ENCODE peak calls at places on chromosomes 13 and 19, in nine cellular contexts. A, E, R, P, B, F, M, V and X are unnamed samples.

GRCh38 chr19:58350001-58350801 is 3.1 kb downstream of the A1BG start:
- DNase-seq in F (no peak), V (no peak), E (no peak), R (no peak), P (no peak), B (no peak), A (no peak), M (no peak), X (no peak)

GRCh38 chr19:17734146-17734545 is 14.9 kb downstream of the MAP1S start:
- DNase-seq in R (no peak), E (no peak), B (no peak), M (no peak), V (no peak), F (no peak), A (no peak), P (no peak), X (no peak)

GRCh38 chr13:107210216-107211010 is 642.5 kb upstream of the ARGLU1 start:
- DNase-seq in B (no peak), R (no peak), M (no peak), F (no peak), P (no peak), E (peak; percentile 35), V (no peak), A (peak; percentile 49), X (no peak)

GRCh38 chr19:58054792-58055482 is 4.1 kb upstream of the ZNF135 start:
- DNase-seq in P (no peak), R (no peak), M (no peak), F (no peak), V (no peak), A (peak; percentile 12), E (peak; percentile 12), B (no peak), X (peak; percentile 45)

GRCh38 chr13:30323524-30323923 is 16.2 kb upstream of the KATNAL1 start:
- DNase-seq in A (no peak), V (no peak), R (no peak), B (no peak), M (no peak), F (no peak), E (no peak), P (peak; percentile 36), X (no peak)

GRCh38 chr19:56839665-56840451 is 668 bp downstream of the PEG3 start:
- DNase-seq in R (peak; percentile 73), E (peak; percentile 72), V (peak; percentile 55), A (peak; percentile 70), F (no peak), P (peak; percentile 18), B (no peak), M (peak; percentile 97), X (peak; percentile 87)

GRCh38 chr19:55339225-55340143 is at the start of gene KMT5C:
- DNase-seq in A (peak; percentile 100), R (peak; percentile 100), F (peak; percentile 100), M (peak; percentile 100), P (peak; percentile 100), V (peak; percentile 100), E (peak; percentile 100), B (peak; percentile 100), X (peak; percentile 100)

GRCh38 chr19:23957660-23958281 is 43.1 kb downstream of the ZNF726 start:
- DNase-seq in A (peak; percentile 7), F (no peak), P (peak; percentile 27), E (peak; percentile 83), B (no peak), R (peak; percentile 94), M (no peak), V (no peak), X (no peak)

DNA sequence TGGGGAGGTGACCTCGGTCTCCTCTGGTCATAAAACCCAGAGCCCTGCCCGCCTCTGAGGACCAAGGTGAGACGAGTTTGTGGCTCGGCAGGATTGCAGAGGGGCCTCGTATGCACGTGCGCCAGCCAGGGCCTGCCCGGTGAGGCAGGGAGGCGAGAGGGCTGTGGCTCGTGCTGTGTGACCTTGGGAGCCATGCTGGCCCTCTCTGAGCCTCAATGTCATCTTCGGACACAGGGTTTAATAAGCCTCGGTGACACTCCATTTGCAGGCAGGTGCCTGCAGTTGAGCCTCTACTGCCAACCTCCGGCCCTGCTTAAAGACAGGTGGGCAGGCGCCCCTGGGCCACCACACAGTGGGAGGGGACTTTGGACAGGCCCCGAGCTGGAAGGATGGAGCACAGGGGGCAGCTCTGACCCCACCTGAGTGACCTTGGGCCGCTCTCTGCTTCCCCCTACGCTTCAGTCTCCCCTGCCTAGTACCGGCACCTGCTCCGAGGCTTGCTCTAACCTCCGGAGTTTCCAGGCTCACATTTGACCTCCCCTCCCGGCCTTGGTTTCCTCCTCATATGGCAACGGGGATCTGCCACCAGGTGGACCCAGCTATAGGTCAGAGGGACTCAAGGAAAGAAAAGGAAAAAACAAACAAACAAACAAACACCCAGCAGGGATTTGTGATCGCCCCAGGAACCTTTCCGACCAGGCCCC is 3.2 kb downstream of the ZBTB7A start:
- DNase-seq in A (no peak), F (no peak), E (no peak), P (no peak), B (no peak), V (no peak), R (no peak), M (peak; percentile 89), X (no peak)
- TF ChIP-seq CTCF in A (peak; percentile 4), F (peak; percentile 20), E (peak; percentile 28), P (no peak), B (no peak), V (peak; percentile 18), R (peak; percentile 34), M (no peak), X (no peak)

GRCh38 chr13:46994492-46994891 is 97.6 kb upstream of the HTR2A start:
- DNase-seq in M (no peak), P (no peak), E (no peak), B (no peak), V (no peak), F (no peak), A (no peak), R (peak; percentile 71), X (no peak)

GRCh38 chr13:46995874-46996273 is 99.0 kb upstream of the HTR2A start:
- DNase-seq in M (no peak), B (no peak), A (no peak), V (no peak), R (no peak), F (peak; percentile 52), P (no peak), E (no peak), X (no peak)

GRCh38 chr13:46996316-46996715 is 99.5 kb upstream of the HTR2A start:
- DNase-seq in E (no peak), M (no peak), V (no peak), B (no peak), R (no peak), P (no peak), F (peak; percentile 13), A (no peak), X (no peak)

GRCh38 chr13:46992383-46992952 is 95.6 kb upstream of the HTR2A start:
- DNase-seq in A (peak; percentile 46), P (no peak), B (no peak), F (no peak), R (peak; percentile 41), M (no peak), E (peak; percentile 14), V (no peak), X (no peak)
- TF ChIP-seq CTCF in A (peak; percentile 54), P (peak; percentile 20), B (no peak), F (peak; percentile 51), R (peak; percentile 57), M (no peak), E (peak; percentile 68), V (no peak), X (peak; percentile 52)

GRCh38 chr13:113123226-113124150 is 889 bp downstream of the F10 start:
- DNase-seq in B (no peak), V (no peak), A (no peak), M (peak; percentile 82), R (no peak), F (no peak), P (no peak), E (no peak), X (peak; percentile 16)

GRCh38 chr13:113121928-113122420 is 625 bp upstream of the F10 start:
- DNase-seq in R (no peak), F (no peak), P (no peak), A (no peak), B (no peak), M (peak; percentile 76), V (no peak), E (no peak), X (peak; percentile 8)

GRCh38 chr13:113124211-113125025 is 1.8 kb downstream of the F10 start:
- DNase-seq in A (no peak), M (peak; percentile 72), P (no peak), R (no peak), F (no peak), V (no peak), E (no peak), B (no peak), X (peak; percentile 5)

GRCh38 chr13:113121183-113121927 is 1.2 kb upstream of the F10 start:
- DNase-seq in P (no peak), B (no peak), M (peak; percentile 61), R (no peak), E (no peak), A (no peak), F (no peak), V (no peak), X (peak; percentile 9)

DNA sequence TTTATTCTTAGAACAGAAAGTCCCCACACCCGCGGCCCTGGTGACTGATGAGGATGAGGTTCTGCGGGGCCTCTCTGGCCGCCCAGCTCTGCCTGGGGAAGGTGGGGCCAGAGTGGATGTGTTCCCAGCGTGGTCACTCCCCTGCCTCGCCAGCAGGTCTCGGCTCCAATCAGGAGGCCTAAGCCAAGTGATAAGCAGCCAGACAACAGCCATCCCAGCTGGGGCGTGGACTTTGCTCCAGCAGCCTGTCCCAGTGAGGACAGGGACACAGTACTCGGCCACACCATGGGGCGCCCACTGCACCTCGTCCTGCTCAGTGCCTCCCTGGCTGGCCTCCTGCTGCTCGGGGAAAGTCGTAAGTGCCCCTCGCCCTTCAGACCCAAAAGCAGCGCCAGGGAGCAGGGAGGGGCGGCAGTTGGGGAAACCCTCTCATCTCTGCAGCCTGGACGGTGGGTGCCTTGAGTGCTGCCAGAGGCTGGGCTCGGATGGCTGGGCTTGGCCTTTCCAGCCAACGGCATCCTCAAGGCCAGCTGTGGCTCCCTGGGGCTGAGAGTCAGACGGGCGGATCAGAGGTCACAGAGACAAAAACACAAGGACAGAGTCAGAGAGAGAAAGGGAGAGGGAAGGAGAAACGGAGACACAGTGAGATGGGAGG is at the start of gene F10:
- DNase-seq in V (no peak), F (no peak), M (peak; percentile 94), P (peak; percentile 68), A (peak; percentile 67), E (peak; percentile 75), R (no peak), B (no peak), X (peak; percentile 40)
- TF ChIP-seq CTCF in V (no peak), F (no peak), M (no peak), P (no peak), A (no peak), E (peak; percentile 29), R (no peak), B (no peak), X (no peak)

GRCh38 chr19:2427323-2428026 is at the start of gene TIMM13:
- DNase-seq in F (peak; percentile 98), V (peak; percentile 87), M (peak; percentile 99), A (peak; percentile 97), P (peak; percentile 89), E (peak; percentile 91), B (peak; percentile 97), R (peak; percentile 93), X (peak; percentile 98)

GRCh38 chr19:2423913-2424685 is 3.3 kb downstream of the TIMM13 start:
- DNase-seq in E (no peak), M (peak; percentile 80), V (no peak), R (no peak), A (no peak), B (no peak), F (no peak), P (no peak), X (peak; percentile 20)

GRCh38 chr19:2424686-2425621 is 2.4 kb downstream of the TIMM13 start:
- DNase-seq in R (peak; percentile 66), B (no peak), E (peak; percentile 78), P (peak; percentile 34), F (no peak), V (no peak), M (peak; percentile 88), A (peak; percentile 75), X (peak; percentile 87)

GRCh38 chr19:2426661-2427322 is 594 bp downstream of the TIMM13 start:
- DNase-seq in M (peak; percentile 87), R (peak; percentile 45), B (no peak), V (no peak), A (peak; percentile 37), E (peak; percentile 27), P (no peak), F (no peak), X (peak; percentile 77)

GRCh38 chr19:2425622-2426581 is 1.5 kb downstream of the TIMM13 start:
- DNase-seq in P (no peak), R (no peak), E (no peak), F (no peak), A (no peak), V (no peak), B (no peak), M (peak; percentile 85), X (peak; percentile 24)
- TF ChIP-seq CTCF in P (no peak), R (no peak), E (no peak), F (no peak), A (no peak), V (no peak), B (no peak), M (no peak), X (no peak)